ENCODE peak calls at places on chromosomes 1 and 21, in ten cellular contexts. B is stimulated activated CD4-positive, alpha-beta T cell treated with anti-CD3 and anti-CD28 coated beads, Interleukin-15, amount 100 ng/mL, for 1 hour; W is lower lobe of right lung; K is germinal center; E is activated naive CD4-positive, alpha-beta T cell treated with anti-CD3 and anti-CD28 coated beads, Interleukin-2, amount 10 ng/mL, durations not matched to agents 7 days and 5 days; S is nephron progenitor cell; R is NAMALWA; V is myocyte; U is HT-29; L is cardiac fibroblast. Q is an unnamed sample.

GRCh38 chr1:9198538-9199361 is 35.8 kb upstream of the H6PD start:
- DNase-seq in B (no peak), W (no peak), K (no peak), E (no peak), S (peak; percentile 81), R (no peak), V (peak; percentile 35), U (no peak), L (peak; percentile 49), Q (peak; percentile 8)

GRCh38 chr1:154154534-154155181 is at the start of gene NUP210L:
- DNase-seq in B (no peak), W (peak; percentile 95), K (no peak), E (no peak), S (peak; percentile 18), R (no peak), V (no peak), U (no peak), L (peak; percentile 86), Q (no peak)

GRCh38 chr1:176719478-176719877 is 256.5 kb downstream of the PAPPA2 start:
- DNase-seq in B (no peak), W (no peak), K (no peak), E (no peak), S (no peak), R (no peak), V (no peak), U (no peak), L (no peak), Q (no peak)

GRCh38 chr1:8816306-8816705 is 1.1 kb downstream of the RERE start:
- DNase-seq in B (no peak), W (no peak), K (no peak), E (no peak), S (no peak), R (peak; percentile 64), V (peak; percentile 17), U (peak; percentile 42), L (peak; percentile 49), Q (no peak)

GRCh38 chr1:243482237-243483022 is 226.6 kb downstream of the SDCCAG8 start:
- DNase-seq in B (no peak), W (no peak), K (no peak), E (peak; percentile 29), S (peak; percentile 37), R (no peak), V (peak; percentile 90), U (no peak), L (peak; percentile 92), Q (no peak)

GRCh38 chr1:220123889-220124288 is 30.0 kb downstream of the IARS2 start:
- DNase-seq in B (no peak), W (no peak), K (no peak), E (peak; percentile 40), S (no peak), R (peak; percentile 30), V (no peak), U (peak; percentile 38), L (no peak), Q (peak; percentile 9)

GRCh38 chr1:161198206-161198876 is 513 bp downstream of the ADAMTS4 start:
- DNase-seq in B (no peak), W (no peak), K (no peak), E (no peak), S (peak; percentile 78), R (no peak), V (peak; percentile 80), U (no peak), L (peak; percentile 70), Q (peak; percentile 62)

GRCh38 chr21:34511154-34511553 is 856 bp downstream of the KCNE1 start:
- DNase-seq in B (no peak), W (no peak), K (no peak), E (no peak), S (no peak), R (no peak), V (peak; percentile 57), U (no peak), L (peak; percentile 53), Q (no peak)

GRCh38 chr1:68228833-68229232 is 3.5 kb downstream of the WLS start:
- DNase-seq in B (no peak), W (no peak), K (no peak), E (no peak), S (no peak), R (no peak), V (no peak), U (no peak), L (peak; percentile 60), Q (no peak)

GRCh38 chr1:38991638-38992449 is 768 bp downstream of the AKIRIN1 start:
- DNase-seq in B (no peak), W (peak; percentile 48), K (peak; percentile 30), E (peak; percentile 23), S (peak; percentile 60), R (no peak), V (peak; percentile 37), U (peak; percentile 39), L (peak; percentile 51), Q (peak; percentile 37)

GRCh38 chr21:26041441-26042180 is 129.0 kb downstream of the APP start:
- DNase-seq in B (no peak), W (no peak), K (no peak), E (no peak), S (no peak), R (no peak), V (peak; percentile 79), U (no peak), L (peak; percentile 34), Q (peak; percentile 11)

GRCh38 chr1:112687361-112687760 is 12.9 kb downstream of the MOV10 start:
- DNase-seq in B (no peak), W (no peak), K (no peak), E (no peak), S (no peak), R (no peak), V (no peak), U (no peak), L (no peak), Q (no peak)

GRCh38 chr21:42153046-42153685 is 65.8 kb upstream of the ABCG1 start:
- DNase-seq in B (no peak), W (no peak), K (no peak), E (no peak), S (no peak), R (no peak), V (no peak), U (no peak), L (no peak), Q (no peak)

GRCh38 chr1:182207300-182207699 is 145.8 kb upstream of the ZNF648 start:
- DNase-seq in B (no peak), W (no peak), K (no peak), E (no peak), S (no peak), R (no peak), V (no peak), U (no peak), L (no peak), Q (no peak)